ENCODE peak calls at places on chromosomes 6 and 20, in six cellular contexts. One of them, this sample, is unnamed.

GRCh38 chr6:110098511-110099116 is 80.9 kb downstream of the WASF1 start:
- DNase-seq in SJSA1: no peak
- DNase-seq in endodermal cell: no peak
- DNase-seq in astrocyte of the spinal cord: no peak
- DNase-seq in EH: no peak
- DNase-seq in activated CD4-positive, alpha-beta T cell treated with anti-CD3 and anti-CD28 coated beads, Interleukin-2, amount 50 U/mL, for 48 hours: no peak
- DNase-seq in this sample: no peak

GRCh38 chr20:62651285-62652021 is 9.2 kb downstream of the SLCO4A1 start:
- DNase-seq in endodermal cell: peak; percentile 58
- DNase-seq in astrocyte of the spinal cord: no peak
- DNase-seq in SJSA1: no peak
- DNase-seq in EH: no peak
- DNase-seq in activated CD4-positive, alpha-beta T cell treated with anti-CD3 and anti-CD28 coated beads, Interleukin-2, amount 50 U/mL, for 48 hours: peak; percentile 80
- DNase-seq in this sample: peak; percentile 41

GRCh38 chr20:3101737-3102574 is 17.4 kb upstream of the AVP start:
- DNase-seq in SJSA1: no peak
- DNase-seq in activated CD4-positive, alpha-beta T cell treated with anti-CD3 and anti-CD28 coated beads, Interleukin-2, amount 50 U/mL, for 48 hours: peak; percentile 74
- DNase-seq in EH: no peak
- DNase-seq in astrocyte of the spinal cord: no peak
- DNase-seq in endodermal cell: no peak
- DNase-seq in this sample: no peak

GRCh38 chr6:52904562-52905279 is 4.8 kb downstream of the GSTA3 start:
- DNase-seq in EH: peak; percentile 42
- DNase-seq in astrocyte of the spinal cord: no peak
- DNase-seq in endodermal cell: peak; percentile 80
- DNase-seq in SJSA1: no peak
- DNase-seq in activated CD4-positive, alpha-beta T cell treated with anti-CD3 and anti-CD28 coated beads, Interleukin-2, amount 50 U/mL, for 48 hours: peak; percentile 9
- DNase-seq in this sample: peak; percentile 28

GRCh38 chr20:9514461-9515210 is at the start of gene LAMP5:
- DNase-seq in endodermal cell: peak; percentile 92
- DNase-seq in astrocyte of the spinal cord: peak; percentile 33
- DNase-seq in SJSA1: no peak
- DNase-seq in EH: peak; percentile 31
- DNase-seq in activated CD4-positive, alpha-beta T cell treated with anti-CD3 and anti-CD28 coated beads, Interleukin-2, amount 50 U/mL, for 48 hours: no peak
- DNase-seq in this sample: peak; percentile 33

GRCh38 chr6:5398530-5398929 is 137.2 kb downstream of the FARS2 start:
- DNase-seq in EH: peak; percentile 60
- DNase-seq in activated CD4-positive, alpha-beta T cell treated with anti-CD3 and anti-CD28 coated beads, Interleukin-2, amount 50 U/mL, for 48 hours: peak; percentile 34
- DNase-seq in SJSA1: no peak
- DNase-seq in endodermal cell: no peak
- DNase-seq in astrocyte of the spinal cord: peak; percentile 42
- DNase-seq in this sample: peak; percentile 81

GRCh38 chr6:56845027-56845426 is 109.9 kb upstream of the BEND6 start:
- DNase-seq in activated CD4-positive, alpha-beta T cell treated with anti-CD3 and anti-CD28 coated beads, Interleukin-2, amount 50 U/mL, for 48 hours: no peak
- DNase-seq in SJSA1: no peak
- DNase-seq in EH: no peak
- DNase-seq in endodermal cell: no peak
- DNase-seq in astrocyte of the spinal cord: no peak
- DNase-seq in this sample: no peak

GRCh38 chr6:149443411-149444181 is 41.2 kb downstream of the ZC3H12D start:
- DNase-seq in EH: peak; percentile 72
- DNase-seq in activated CD4-positive, alpha-beta T cell treated with anti-CD3 and anti-CD28 coated beads, Interleukin-2, amount 50 U/mL, for 48 hours: no peak
- DNase-seq in endodermal cell: peak; percentile 35
- DNase-seq in SJSA1: no peak
- DNase-seq in astrocyte of the spinal cord: peak; percentile 41
- DNase-seq in this sample: peak; percentile 65

GRCh38 chr20:5608448-5609161 is 141.6 kb upstream of the SHLD1 start:
- DNase-seq in activated CD4-positive, alpha-beta T cell treated with anti-CD3 and anti-CD28 coated beads, Interleukin-2, amount 50 U/mL, for 48 hours: no peak
- DNase-seq in endodermal cell: no peak
- DNase-seq in SJSA1: no peak
- DNase-seq in EH: peak; percentile 35
- DNase-seq in astrocyte of the spinal cord: peak; percentile 40
- DNase-seq in this sample: peak; percentile 62

GRCh38 chr6:161023316-161023715 is 31.7 kb downstream of the MAP3K4 start:
- DNase-seq in activated CD4-positive, alpha-beta T cell treated with anti-CD3 and anti-CD28 coated beads, Interleukin-2, amount 50 U/mL, for 48 hours: no peak
- DNase-seq in EH: peak; percentile 63
- DNase-seq in endodermal cell: no peak
- DNase-seq in SJSA1: no peak
- DNase-seq in astrocyte of the spinal cord: no peak
- DNase-seq in this sample: no peak

GRCh38 chr20:17833036-17833674 is 133.4 kb downstream of the BANF2 start:
- DNase-seq in astrocyte of the spinal cord: peak; percentile 27
- DNase-seq in EH: peak; percentile 53
- DNase-seq in activated CD4-positive, alpha-beta T cell treated with anti-CD3 and anti-CD28 coated beads, Interleukin-2, amount 50 U/mL, for 48 hours: no peak
- DNase-seq in SJSA1: no peak
- DNase-seq in endodermal cell: no peak
- DNase-seq in this sample: peak; percentile 56

GRCh38 chr6:39812853-39813533 is 20.8 kb downstream of the DAAM2 start:
- DNase-seq in SJSA1: no peak
- DNase-seq in activated CD4-positive, alpha-beta T cell treated with anti-CD3 and anti-CD28 coated beads, Interleukin-2, amount 50 U/mL, for 48 hours: no peak
- DNase-seq in endodermal cell: no peak
- DNase-seq in EH: peak; percentile 99
- DNase-seq in astrocyte of the spinal cord: peak; percentile 33
- DNase-seq in this sample: peak; percentile 42

GRCh38 chr6:157632821-157633220 is 190.2 kb upstream of the SNX9 start:
- DNase-seq in astrocyte of the spinal cord: peak; percentile 56
- DNase-seq in SJSA1: no peak
- DNase-seq in endodermal cell: no peak
- DNase-seq in EH: peak; percentile 70
- DNase-seq in activated CD4-positive, alpha-beta T cell treated with anti-CD3 and anti-CD28 coated beads, Interleukin-2, amount 50 U/mL, for 48 hours: no peak
- DNase-seq in this sample: peak; percentile 67

GRCh38 chr20:30488941-30489601 is 768.4 kb upstream of the DEFB115 start:
- DNase-seq in EH: no peak
- DNase-seq in astrocyte of the spinal cord: no peak
- DNase-seq in endodermal cell: peak; percentile 18
- DNase-seq in activated CD4-positive, alpha-beta T cell treated with anti-CD3 and anti-CD28 coated beads, Interleukin-2, amount 50 U/mL, for 48 hours: no peak
- DNase-seq in SJSA1: no peak
- DNase-seq in this sample: no peak

This sample was measured in choroid plexus epithelial cell.